ENCODE peak calls at places on chromosome 14, in four cellular contexts. Y is bronchial epithelial cell, T is non-pigmented ciliary epithelial cell, H is progenitor cell of endocrine pancreas. I is an unnamed sample.

GRCh38 chr14:51744372-51745150 is 92.9 kb downstream of the FRMD6 start:
- DNase-seq in Y (no peak), T (no peak), H (no peak), I (no peak)

GRCh38 chr14:41782488-41782887 is 175.8 kb downstream of the LRFN5 start:
- DNase-seq in Y (no peak), T (no peak), H (no peak), I (no peak)

GRCh38 chr14:71651228-71651627 is 281.0 kb upstream of the RGS6 start:
- DNase-seq in Y (peak), T (no peak), H (no peak), I (peak)

GRCh38 chr14:52043690-52044089 is 25.2 kb downstream of the NID2 start:
- DNase-seq in Y (peak), T (no peak), H (peak), I (no peak)

GRCh38 chr14:60803871-60804270 is 69.3 kb downstream of the MNAT1 start:
- DNase-seq in Y (no peak), T (no peak), H (no peak), I (no peak)

GRCh38 chr14:35506927-35507326 is 27.0 kb upstream of the INSM2 start:
- DNase-seq in Y (peak), T (peak), H (no peak), I (peak)

GRCh38 chr14:102883028-102883953 is 39.2 kb upstream of the AMN start:
- DNase-seq in Y (no peak), T (no peak), H (no peak), I (no peak)

GRCh38 chr14:95044463-95045254 is 112.7 kb downstream of the DICER1 start:
- DNase-seq in Y (no peak), T (no peak), H (no peak), I (no peak)

GRCh38 chr14:78170203-78170602 is at the start of gene NRXN3:
- DNase-seq in Y (peak), T (no peak), H (peak), I (no peak)

GRCh38 chr14:99516156-99517045 is 35.2 kb downstream of the CCNK start:
- DNase-seq in Y (no peak), T (no peak), H (no peak), I (no peak)

GRCh38 chr14:38838049-38838978 is 264.7 kb downstream of the SEC23A start:
- DNase-seq in Y (no peak), T (no peak), H (no peak), I (no peak)

GRCh38 chr14:22200977-22201605 is 387.9 kb downstream of the DAD1 start:
- DNase-seq in Y (peak), T (peak), H (no peak), I (no peak)

GRCh38 chr14:81727243-81727642 is 193.6 kb upstream of the SEL1L start:
- DNase-seq in Y (peak), T (no peak), H (no peak), I (no peak)

GRCh38 chr14:89474464-89474863 is 57.4 kb upstream of the FOXN3 start:
- DNase-seq in Y (no peak), T (no peak), H (no peak), I (no peak)

GRCh38 chr14:78975734-78976133 is 805.6 kb downstream of the NRXN3 start:
- DNase-seq in Y (no peak), T (no peak), H (no peak), I (no peak)

GRCh38 chr14:58643366-58643765 is 5.6 kb downstream of the DACT1 start:
- DNase-seq in Y (no peak), T (no peak), H (no peak), I (no peak)

GRCh38 chr14:100855256-100855930 is 29.5 kb downstream of the MEG3 start:
- DNase-seq in Y (no peak), T (no peak), H (no peak), I (no peak)

GRCh38 chr14:71113376-71113775 is 206.1 kb downstream of the PCNX1 start:
- DNase-seq in Y (no peak), T (peak), H (no peak), I (no peak)

GRCh38 chr14:56659964-56660551 is 80.5 kb downstream of the TMEM260 start:
- DNase-seq in Y (peak), T (peak), H (no peak), I (no peak)

GRCh38 chr14:77485901-77486678 is 12.5 kb downstream of the ISM2 start:
- DNase-seq in Y (peak), T (peak), H (no peak), I (no peak)

GRCh38 chr14:69543341-69544249 is 31.1 kb downstream of the CCDC177 start:
- DNase-seq in Y (peak), T (peak), H (no peak), I (no peak)

GRCh38 chr14:39006721-39007410 is 96.2 kb downstream of the SEC23A start:
- DNase-seq in Y (no peak), T (peak), H (no peak), I (no peak)

GRCh38 chr14:72416892-72417291 is 477.0 kb downstream of the DPF3 start:
- DNase-seq in Y (no peak), T (no peak), H (no peak), I (no peak)

GRCh38 chr14:99326041-99326710 is 54.2 kb upstream of the BCL11B start:
- DNase-seq in Y (no peak), T (no peak), H (no peak), I (no peak)

GRCh38 chr14:92584856-92585255 is 71.3 kb downstream of the RIN3 start:
- DNase-seq in Y (no peak), T (no peak), H (no peak), I (no peak)

GRCh38 chr14:75247286-75247922 is 31.2 kb upstream of the FOS start:
- DNase-seq in Y (no peak), T (no peak), H (no peak), I (no peak)

GRCh38 chr14:43147480-43147879 is 1359.6 kb downstream of the FSCB start:
- DNase-seq in Y (no peak), T (no peak), H (no peak), I (no peak)

GRCh38 chr14:90624228-90624627 is 192.0 kb downstream of the TTC7B start:
- DNase-seq in Y (peak), T (no peak), H (no peak), I (no peak)

GRCh38 chr14:38290601-38291190 is 34.8 kb upstream of the CLEC14A start:
- DNase-seq in Y (peak), T (peak), H (no peak), I (peak)

GRCh38 chr14:91108941-91109611 is 4.8 kb upstream of the DGLUCY start:
- DNase-seq in Y (no peak), T (no peak), H (no peak), I (no peak)

GRCh38 chr14:50659327-50659974 is 8.7 kb downstream of the SAV1 start:
- DNase-seq in Y (peak), T (no peak), H (no peak), I (no peak)

GRCh38 chr14:68518910-68519686 is 273.8 kb downstream of the ZFP36L1 start:
- DNase-seq in Y (peak), T (no peak), H (no peak), I (no peak)

GRCh38 chr14:55160989-55161388 is 30.4 kb downstream of the DLGAP5 start:
- DNase-seq in Y (peak), T (no peak), H (no peak), I (no peak)

GRCh38 chr14:100476012-100476822 is 111.0 kb downstream of the BEGAIN start:
- DNase-seq in Y (peak), T (peak), H (no peak), I (peak)

GRCh38 chr14:81818271-81818670 is 284.6 kb upstream of the SEL1L start:
- DNase-seq in Y (no peak), T (no peak), H (no peak), I (no peak)

I was measured in BJ.